ENCODE peak calls at places on chromosomes 7 and 10, in ten cellular contexts. One of them, this sample, is unnamed.
A peak's percentile ranks its signal among the peaks of the same experiment; 100 is the strongest.

GRCh38 chr7:127776776-127777390 is 124.9 kb downstream of the SND1 start:
- DNase-seq in colonic mucosa: no peak
- DNase-seq in AG04450: peak; percentile 37
- DNase-seq in thyroid gland: no peak
- DNase-seq in lung: no peak
- DNase-seq in psoas muscle: no peak
- DNase-seq in breast epithelium: no peak
- DNase-seq in body of pancreas: no peak
- DNase-seq in transverse colon: no peak
- DNase-seq in thoracic aorta: no peak
- DNase-seq in this sample: no peak

GRCh38 chr10:119456435-119456810 is 86.1 kb downstream of the RGS10 start:
- DNase-seq in AG04450: no peak
- DNase-seq in breast epithelium: no peak
- DNase-seq in lung: no peak
- DNase-seq in thyroid gland: no peak
- DNase-seq in transverse colon: no peak
- DNase-seq in body of pancreas: no peak
- DNase-seq in colonic mucosa: no peak
- DNase-seq in thoracic aorta: no peak
- DNase-seq in psoas muscle: no peak
- DNase-seq in this sample: no peak

GRCh38 chr10:58535311-58535710 is 22.6 kb downstream of the BICC1 start:
- DNase-seq in colonic mucosa: no peak
- DNase-seq in thyroid gland: no peak
- DNase-seq in psoas muscle: no peak
- DNase-seq in AG04450: no peak
- DNase-seq in transverse colon: no peak
- DNase-seq in lung: no peak
- DNase-seq in thoracic aorta: no peak
- DNase-seq in body of pancreas: no peak
- DNase-seq in breast epithelium: no peak
- DNase-seq in this sample: no peak

GRCh38 chr10:122853665-122854313 is 8.1 kb upstream of the CUZD1 start:
- DNase-seq in body of pancreas: no peak
- DNase-seq in AG04450: no peak
- DNase-seq in colonic mucosa: no peak
- DNase-seq in psoas muscle: no peak
- DNase-seq in breast epithelium: no peak
- DNase-seq in thyroid gland: no peak
- DNase-seq in transverse colon: no peak
- DNase-seq in lung: no peak
- DNase-seq in thoracic aorta: no peak
- DNase-seq in this sample: no peak

GRCh38 chr7:140653319-140654108 is 12.9 kb upstream of the DENND2A start:
- DNase-seq in lung: peak; percentile 74
- DNase-seq in thyroid gland: peak; percentile 54
- DNase-seq in psoas muscle: no peak
- DNase-seq in breast epithelium: no peak
- DNase-seq in colonic mucosa: peak; percentile 82
- DNase-seq in transverse colon: peak; percentile 67
- DNase-seq in body of pancreas: peak; percentile 61
- DNase-seq in thoracic aorta: no peak
- DNase-seq in AG04450: peak; percentile 83
- DNase-seq in this sample: peak; percentile 82

GRCh38 chr7:149615690-149616270 is 118.2 kb upstream of the ZNF746 start:
- DNase-seq in psoas muscle: no peak
- DNase-seq in thyroid gland: no peak
- DNase-seq in lung: no peak
- DNase-seq in transverse colon: no peak
- DNase-seq in body of pancreas: no peak
- DNase-seq in colonic mucosa: no peak
- DNase-seq in AG04450: no peak
- DNase-seq in thoracic aorta: no peak
- DNase-seq in breast epithelium: no peak
- DNase-seq in this sample: no peak

GRCh38 chr10:4144802-4145201 is 359.8 kb upstream of the KLF6 start:
- DNase-seq in thoracic aorta: no peak
- DNase-seq in psoas muscle: no peak
- DNase-seq in AG04450: no peak
- DNase-seq in breast epithelium: no peak
- DNase-seq in thyroid gland: no peak
- DNase-seq in transverse colon: no peak
- DNase-seq in lung: no peak
- DNase-seq in colonic mucosa: no peak
- DNase-seq in body of pancreas: no peak
- DNase-seq in this sample: no peak

GRCh38 chr7:119197872-119198527 is 973.5 kb downstream of the ANKRD7 start:
- DNase-seq in thoracic aorta: no peak
- DNase-seq in breast epithelium: no peak
- DNase-seq in thyroid gland: peak; percentile 26
- DNase-seq in transverse colon: no peak
- DNase-seq in body of pancreas: peak; percentile 42
- DNase-seq in psoas muscle: no peak
- DNase-seq in lung: no peak
- DNase-seq in AG04450: no peak
- DNase-seq in colonic mucosa: peak; percentile 29
- DNase-seq in this sample: peak; percentile 26

GRCh38 chr7:139828880-139829653 is at the start of gene TBXAS1:
- DNase-seq in thyroid gland: no peak
- DNase-seq in AG04450: no peak
- DNase-seq in breast epithelium: no peak
- DNase-seq in colonic mucosa: peak; percentile 49
- DNase-seq in body of pancreas: peak; percentile 19
- DNase-seq in psoas muscle: no peak
- DNase-seq in lung: peak; percentile 43
- DNase-seq in thoracic aorta: no peak
- DNase-seq in transverse colon: peak; percentile 57
- DNase-seq in this sample: no peak

GRCh38 chr7:100023526-100023925 is 8.1 kb downstream of the ZKSCAN1 start:
- DNase-seq in thyroid gland: no peak
- DNase-seq in colonic mucosa: no peak
- DNase-seq in transverse colon: no peak
- DNase-seq in breast epithelium: no peak
- DNase-seq in thoracic aorta: no peak
- DNase-seq in lung: no peak
- DNase-seq in body of pancreas: no peak
- DNase-seq in AG04450: no peak
- DNase-seq in psoas muscle: no peak
- DNase-seq in this sample: no peak
- H3K4me3 ChIP-seq in thyroid gland: no peak overlapping the region
- H3K4me3 ChIP-seq in colonic mucosa: no peak overlapping the region
- H3K4me3 ChIP-seq in transverse colon: no peak overlapping the region
- H3K4me3 ChIP-seq in breast epithelium: no peak overlapping the region
- H3K4me3 ChIP-seq in thoracic aorta: no peak overlapping the region
- H3K4me3 ChIP-seq in lung: no peak overlapping the region
- H3K4me3 ChIP-seq in body of pancreas: no peak overlapping the region
- H3K4me3 ChIP-seq in AG04450: no peak overlapping the region
- H3K4me3 ChIP-seq in psoas muscle: no peak overlapping the region
- H3K4me3 ChIP-seq in this sample: no peak overlapping the region

GRCh38 chr10:62384057-62384446 is 9.9 kb downstream of the ZNF365 start:
- DNase-seq in thoracic aorta: no peak
- DNase-seq in AG04450: peak; percentile 33
- DNase-seq in lung: no peak
- DNase-seq in breast epithelium: no peak
- DNase-seq in transverse colon: no peak
- DNase-seq in thyroid gland: no peak
- DNase-seq in body of pancreas: no peak
- DNase-seq in psoas muscle: no peak
- DNase-seq in colonic mucosa: no peak
- DNase-seq in this sample: peak; percentile 48

GRCh38 chr10:62381385-62382102 is 7.4 kb downstream of the ZNF365 start:
- DNase-seq in thyroid gland: no peak
- DNase-seq in thoracic aorta: no peak
- DNase-seq in body of pancreas: no peak
- DNase-seq in psoas muscle: no peak
- DNase-seq in transverse colon: no peak
- DNase-seq in lung: no peak
- DNase-seq in colonic mucosa: no peak
- DNase-seq in breast epithelium: no peak
- DNase-seq in AG04450: no peak
- DNase-seq in this sample: no peak

GRCh38 chr10:62386401-62387320 is 12.5 kb downstream of the ZNF365 start:
- DNase-seq in transverse colon: no peak
- DNase-seq in colonic mucosa: no peak
- DNase-seq in thyroid gland: no peak
- DNase-seq in psoas muscle: no peak
- DNase-seq in breast epithelium: no peak
- DNase-seq in thoracic aorta: no peak
- DNase-seq in AG04450: no peak
- DNase-seq in lung: no peak
- DNase-seq in body of pancreas: no peak
- DNase-seq in this sample: no peak

GRCh38 chr10:62382831-62383230 is 8.7 kb downstream of the ZNF365 start:
- DNase-seq in body of pancreas: no peak
- DNase-seq in thoracic aorta: no peak
- DNase-seq in psoas muscle: no peak
- DNase-seq in breast epithelium: no peak
- DNase-seq in lung: no peak
- DNase-seq in AG04450: no peak
- DNase-seq in colonic mucosa: no peak
- DNase-seq in thyroid gland: no peak
- DNase-seq in transverse colon: no peak
- DNase-seq in this sample: no peak

DNA sequence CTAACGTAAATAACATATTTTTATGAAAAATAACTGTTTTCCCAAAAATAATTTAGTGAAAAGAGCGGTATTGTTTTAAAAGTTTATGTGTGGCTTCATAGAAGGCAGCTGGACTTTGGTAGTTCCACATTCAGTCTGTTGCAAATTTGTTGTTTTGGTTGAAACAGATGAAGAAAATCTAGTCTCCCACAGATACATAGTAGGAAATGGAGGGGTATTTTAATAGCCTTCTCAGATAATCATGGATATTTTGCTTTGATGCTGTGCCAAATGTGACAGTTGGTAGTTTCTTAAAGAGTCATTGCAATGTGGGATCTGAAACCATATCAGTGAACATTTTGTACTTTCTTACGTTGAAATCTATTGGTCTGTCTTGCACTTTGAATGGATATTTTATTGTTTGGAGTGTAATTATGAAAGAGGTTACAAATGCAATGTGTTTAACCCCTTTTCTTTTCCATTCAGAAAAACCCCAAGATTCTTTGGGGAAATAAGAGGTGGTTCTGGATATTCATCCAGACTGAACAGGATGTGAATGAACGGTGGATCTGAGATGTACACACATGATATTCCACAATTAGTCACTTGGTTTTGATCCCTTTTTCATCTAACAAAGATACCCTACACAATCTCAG is 10.4 kb downstream of the ZNF365 start:
- DNase-seq in transverse colon: no peak
- DNase-seq in psoas muscle: no peak
- DNase-seq in thyroid gland: no peak
- DNase-seq in thoracic aorta: no peak
- DNase-seq in breast epithelium: no peak
- DNase-seq in lung: no peak
- DNase-seq in body of pancreas: no peak
- DNase-seq in colonic mucosa: no peak
- DNase-seq in AG04450: no peak
- DNase-seq in this sample: no peak
- H3K27ac ChIP-seq in transverse colon: no peak overlapping the region
- H3K27ac ChIP-seq in psoas muscle: no peak overlapping the region
- H3K27ac ChIP-seq in thyroid gland: no peak overlapping the region
- H3K27ac ChIP-seq in thoracic aorta: no peak overlapping the region
- H3K27ac ChIP-seq in breast epithelium: peak overlapping the region; percentile 68
- H3K27ac ChIP-seq in lung: no peak overlapping the region
- H3K27ac ChIP-seq in body of pancreas: no peak overlapping the region
- H3K27ac ChIP-seq in colonic mucosa: no peak overlapping the region
- H3K27ac ChIP-seq in AG04450: no peak overlapping the region
- H3K27ac ChIP-seq in this sample: no peak overlapping the region

GRCh38 chr7:26658698-26659084 is 205.7 kb downstream of the SKAP2 start:
- DNase-seq in transverse colon: no peak
- DNase-seq in lung: no peak
- DNase-seq in thyroid gland: no peak
- DNase-seq in thoracic aorta: no peak
- DNase-seq in colonic mucosa: no peak
- DNase-seq in AG04450: no peak
- DNase-seq in body of pancreas: no peak
- DNase-seq in breast epithelium: no peak
- DNase-seq in psoas muscle: no peak
- DNase-seq in this sample: no peak
- H3K27me3 ChIP-seq in transverse colon: no peaks in the 10 kb centered on the region
- H3K27me3 ChIP-seq in lung: no peaks in the 10 kb centered on the region
- H3K27me3 ChIP-seq in thyroid gland: no peaks in the 10 kb centered on the region
- H3K27me3 ChIP-seq in thoracic aorta: no peaks in the 10 kb centered on the region
- H3K27me3 ChIP-seq in colonic mucosa: no peaks in the 10 kb centered on the region
- H3K27me3 ChIP-seq in AG04450: peaks cover 3% of the 10 kb centered on the region
- H3K27me3 ChIP-seq in body of pancreas: no peaks in the 10 kb centered on the region
- H3K27me3 ChIP-seq in breast epithelium: no peaks in the 10 kb centered on the region
- H3K27me3 ChIP-seq in psoas muscle: no peaks in the 10 kb centered on the region
- H3K27me3 ChIP-seq in this sample: no peaks in the 10 kb centered on the region

DNA sequence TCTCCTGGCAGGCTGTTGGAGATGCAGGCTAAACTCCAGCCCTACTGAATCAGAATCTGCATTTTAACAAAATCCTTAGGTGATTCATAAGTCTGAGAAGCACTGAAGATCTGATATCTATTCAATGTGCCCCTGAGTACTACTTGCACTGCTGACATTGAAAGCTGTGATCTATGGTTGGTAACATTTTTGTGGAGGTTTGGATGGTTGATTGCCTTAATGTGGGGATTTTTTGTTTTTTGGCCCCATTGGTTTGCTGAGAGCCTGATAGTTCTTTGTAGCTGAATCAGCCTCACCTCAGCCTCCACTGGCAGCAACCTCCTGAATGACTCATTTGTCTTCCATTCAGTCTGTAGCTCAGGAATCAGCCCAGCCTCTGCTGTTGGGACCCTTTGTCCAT is 14.7 kb upstream of the LRRN3 start:
- DNase-seq in colonic mucosa: no peak
- DNase-seq in psoas muscle: no peak
- DNase-seq in body of pancreas: no peak
- DNase-seq in transverse colon: no peak
- DNase-seq in AG04450: no peak
- DNase-seq in lung: no peak
- DNase-seq in thyroid gland: no peak
- DNase-seq in thoracic aorta: no peak
- DNase-seq in breast epithelium: no peak
- DNase-seq in this sample: no peak
- H3K4me3 ChIP-seq in colonic mucosa: no peak overlapping the region
- H3K4me3 ChIP-seq in psoas muscle: no peak overlapping the region
- H3K4me3 ChIP-seq in body of pancreas: no peak overlapping the region
- H3K4me3 ChIP-seq in transverse colon: no peak overlapping the region
- H3K4me3 ChIP-seq in AG04450: no peak overlapping the region
- H3K4me3 ChIP-seq in lung: no peak overlapping the region
- H3K4me3 ChIP-seq in thyroid gland: no peak overlapping the region
- H3K4me3 ChIP-seq in thoracic aorta: no peak overlapping the region
- H3K4me3 ChIP-seq in breast epithelium: no peak overlapping the region
- H3K4me3 ChIP-seq in this sample: no peak overlapping the region

DNA sequence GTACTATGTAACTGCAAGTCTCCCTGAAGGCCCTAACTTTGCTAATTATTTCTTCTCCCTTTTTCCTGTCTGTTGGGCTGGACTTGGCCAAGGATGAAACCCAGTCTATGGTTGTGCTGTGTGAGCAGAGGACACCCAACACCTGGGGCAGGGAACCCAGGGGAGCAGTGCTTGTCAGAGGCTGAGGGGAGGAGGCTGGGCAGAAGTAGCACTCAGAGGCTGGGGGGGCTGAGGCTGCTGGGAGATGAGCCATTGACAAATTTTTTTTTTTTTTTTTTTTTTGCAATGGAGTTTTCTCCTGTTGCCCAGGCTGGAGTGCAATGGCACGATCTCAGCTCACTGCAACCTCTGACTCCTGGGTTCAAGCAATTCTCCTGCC is 28.5 kb downstream of the TRIM8 start:
- DNase-seq in breast epithelium: no peak
- DNase-seq in psoas muscle: no peak
- DNase-seq in thoracic aorta: no peak
- DNase-seq in lung: no peak
- DNase-seq in colonic mucosa: no peak
- DNase-seq in thyroid gland: no peak
- DNase-seq in body of pancreas: no peak
- DNase-seq in AG04450: no peak
- DNase-seq in transverse colon: no peak
- DNase-seq in this sample: no peak
- H3K27ac ChIP-seq in breast epithelium: peak overlapping the region; percentile 71
- H3K27ac ChIP-seq in psoas muscle: no peak overlapping the region
- H3K27ac ChIP-seq in thoracic aorta: no peak overlapping the region
- H3K27ac ChIP-seq in lung: no peak overlapping the region
- H3K27ac ChIP-seq in colonic mucosa: no peak overlapping the region
- H3K27ac ChIP-seq in thyroid gland: peak overlapping the region; percentile 99
- H3K27ac ChIP-seq in body of pancreas: no peak overlapping the region
- H3K27ac ChIP-seq in AG04450: no peak overlapping the region
- H3K27ac ChIP-seq in transverse colon: peak overlapping the region; percentile 63
- H3K27ac ChIP-seq in this sample: peak overlapping the region; percentile 22